ENCODE peak calls at places on chromosomes 2 and 18, in six cellular contexts. H is neuronal stem cell, E is mesendoderm, Z is IMR-90, X is mesenchymal stem cell, T is H1. V is an unnamed sample.

GRCh38 chr2:45962522-45962921 is 311.0 kb downstream of the PRKCE start:
- DNase-seq in H (no peak), E (no peak), Z (peak; percentile 84), X (peak; percentile 36), T (no peak), V (no peak)

GRCh38 chr2:23645181-23645808 is 260.3 kb downstream of the KLHL29 start:
- DNase-seq in H (no peak), E (no peak), Z (no peak), X (no peak), T (no peak), V (no peak)

GRCh38 chr2:69177785-69178636 is 165.0 kb downstream of the ANTXR1 start:
- DNase-seq in H (peak; percentile 89), E (peak; percentile 99), Z (peak; percentile 92), X (peak; percentile 100), T (peak; percentile 93), V (peak; percentile 97)

GRCh38 chr2:2914252-2914651 is 463.4 kb downstream of the EIPR1 start:
- DNase-seq in H (no peak), E (no peak), Z (no peak), X (no peak), T (no peak), V (no peak)

GRCh38 chr18:26719909-26720308 is 145.6 kb downstream of the AQP4 start:
- DNase-seq in H (no peak), E (no peak), Z (no peak), X (no peak), T (no peak), V (no peak)

GRCh38 chr2:172342056-172342455 is 85.3 kb upstream of the ITGA6 start:
- DNase-seq in H (no peak), E (no peak), Z (no peak), X (no peak), T (no peak), V (no peak)

GRCh38 chr18:49960376-49960775 is 147.0 kb upstream of the ACAA2 start:
- DNase-seq in H (no peak), E (no peak), Z (no peak), X (no peak), T (no peak), V (no peak)

GRCh38 chr2:206798009-206798408 is 32.6 kb downstream of the FASTKD2 start:
- DNase-seq in H (no peak), E (no peak), Z (no peak), X (no peak), T (no peak), V (no peak)

GRCh38 chr2:28746504-28747111 is 5.0 kb upstream of the PPP1CB start:
- DNase-seq in H (no peak), E (no peak), Z (no peak), X (no peak), T (no peak), V (no peak)

GRCh38 chr2:73823916-73824523 is 4.7 kb upstream of the STAMBP start:
- DNase-seq in H (peak; percentile 47), E (peak; percentile 66), Z (peak; percentile 91), X (peak; percentile 82), T (no peak), V (peak; percentile 46)

GRCh38 chr2:237475704-237476107 is 11.3 kb upstream of the MLPH start:
- DNase-seq in H (peak; percentile 21), E (peak; percentile 53), Z (peak; percentile 60), X (peak; percentile 84), T (no peak), V (no peak)

GRCh38 chr2:133379159-133379558 is 189.1 kb downstream of the NCKAP5 start:
- DNase-seq in H (no peak), E (no peak), Z (peak; percentile 20), X (no peak), T (no peak), V (no peak)

GRCh38 chr18:28588884-28589549 is 412.1 kb upstream of the CDH2 start:
- DNase-seq in H (no peak), E (no peak), Z (peak; percentile 18), X (peak; percentile 9), T (no peak), V (no peak)

GRCh38 chr2:189613077-189613636 is 32.6 kb upstream of the SLC40A1 start:
- DNase-seq in H (no peak), E (peak; percentile 94), Z (peak; percentile 98), X (peak; percentile 91), T (no peak), V (peak; percentile 73)

GRCh38 chr18:41745166-41746049 is 209.6 kb upstream of the PIK3C3 start:
- DNase-seq in H (peak; percentile 64), E (peak; percentile 79), Z (peak; percentile 6), X (peak; percentile 51), T (peak; percentile 47), V (no peak)

GRCh38 chr2:85095094-85095493 is 38.1 kb upstream of the TCF7L1 start:
- DNase-seq in H (no peak), E (no peak), Z (peak; percentile 39), X (peak; percentile 37), T (no peak), V (peak; percentile 84)

GRCh38 chr18:75643083-75643482 is 215.6 kb upstream of the SMIM21 start:
- DNase-seq in H (no peak), E (no peak), Z (no peak), X (no peak), T (no peak), V (no peak)

GRCh38 chr18:75639468-75639831 is 211.9 kb upstream of the SMIM21 start:
- DNase-seq in H (no peak), E (no peak), Z (no peak), X (no peak), T (no peak), V (no peak)

GRCh38 chr18:75638223-75638596 is 210.7 kb upstream of the SMIM21 start:
- DNase-seq in H (no peak), E (peak; percentile 29), Z (peak; percentile 80), X (peak; percentile 33), T (no peak), V (peak; percentile 56)

GRCh38 chr18:75635096-75635495 is 207.6 kb upstream of the SMIM21 start:
- DNase-seq in H (no peak), E (no peak), Z (no peak), X (no peak), T (no peak), V (no peak)

DNA sequence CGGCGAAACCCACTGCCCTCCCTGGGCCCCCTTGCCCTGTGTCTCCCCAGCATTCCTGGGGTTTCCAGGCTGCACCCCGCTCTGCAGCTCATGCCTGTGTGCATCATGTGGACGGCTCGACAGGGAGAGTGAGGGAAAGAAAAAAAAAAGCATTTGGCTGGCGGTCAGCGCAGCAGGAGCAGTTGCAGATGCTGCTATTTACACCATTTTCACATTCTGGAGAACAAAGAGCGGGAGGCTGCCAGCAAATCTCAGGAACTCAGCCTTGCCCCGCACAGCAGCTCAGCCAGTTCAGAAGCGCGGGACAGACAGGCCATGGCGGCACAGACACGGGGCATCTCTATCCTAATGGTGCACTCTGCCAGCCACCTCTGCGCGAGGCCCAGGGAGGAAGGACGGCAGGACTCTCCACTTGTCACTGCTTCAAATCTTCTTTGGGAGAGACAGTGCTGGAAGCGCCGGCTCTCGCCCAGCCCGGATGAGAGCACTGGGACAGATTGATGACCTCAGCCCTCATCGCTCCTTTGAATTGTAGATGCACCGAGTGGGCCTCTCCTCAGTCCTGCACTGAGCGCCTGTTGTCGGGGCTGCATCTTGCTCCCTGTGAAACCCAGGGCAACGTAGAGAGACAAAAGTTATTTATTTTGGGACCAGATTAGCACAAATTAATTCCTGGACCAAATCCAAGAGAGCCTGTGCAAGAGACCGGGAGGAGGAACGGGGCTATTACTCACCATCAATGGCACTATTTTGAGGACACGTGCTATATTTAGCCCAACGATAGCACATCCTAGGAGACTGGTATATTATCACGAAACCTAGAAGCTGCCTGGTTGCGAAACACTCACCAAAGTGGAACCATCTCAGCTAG is 211.3 kb upstream of the SMIM21 start:
- DNase-seq in H (peak; percentile 15), E (peak; percentile 70), Z (peak; percentile 60), X (peak; percentile 52), T (peak; percentile 21), V (no peak)
- H3K18ac ChIP-seq in H (peak overlapping the region; percentile 73), E (no peak overlapping the region), Z (peak overlapping the region; percentile 43), X (no peak overlapping the region), T (no peak overlapping the region), V (no peak overlapping the region)

GRCh38 chr2:48566582-48566981 is 36.6 kb downstream of the STON1 start:
- DNase-seq in H (no peak), E (peak; percentile 55), Z (peak; percentile 17), X (no peak), T (no peak), V (no peak)

GRCh38 chr2:48568551-48568950 is 38.6 kb downstream of the STON1 start:
- DNase-seq in H (no peak), E (no peak), Z (no peak), X (no peak), T (no peak), V (peak; percentile 23)

GRCh38 chr2:48572797-48573196 is 42.8 kb downstream of the STON1 start:
- DNase-seq in H (no peak), E (peak; percentile 67), Z (no peak), X (no peak), T (no peak), V (peak; percentile 84)

GRCh38 chr2:48567671-48568070 is 37.7 kb downstream of the STON1 start:
- DNase-seq in H (no peak), E (no peak), Z (no peak), X (no peak), T (no peak), V (peak; percentile 87)

DNA sequence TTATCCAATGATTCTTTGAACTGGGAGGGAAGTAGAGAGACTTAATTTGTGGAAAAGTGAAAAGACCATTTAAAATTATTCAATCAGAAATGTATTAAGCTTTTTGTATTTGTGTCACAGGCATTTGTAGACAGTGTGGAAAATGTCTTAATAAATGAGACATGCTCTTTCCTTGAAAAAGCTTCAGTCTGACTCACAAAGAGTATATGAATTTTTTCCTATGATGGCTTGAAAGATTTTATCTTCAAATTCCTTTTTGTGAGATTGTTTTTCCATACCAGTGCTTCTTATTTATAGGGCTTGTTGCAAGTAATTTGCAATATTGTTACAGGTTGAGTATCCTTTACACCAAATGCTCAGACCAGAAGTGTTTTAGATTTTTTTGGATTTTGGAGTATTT is 39.5 kb downstream of the STON1 start:
- DNase-seq in H (no peak), E (no peak), Z (no peak), X (no peak), T (no peak), V (peak; percentile 83)
- H3K4me3 ChIP-seq in H (no peak overlapping the region), E (no peak overlapping the region), Z (no peak overlapping the region), X (no peak overlapping the region), T (no peak overlapping the region), V (no peak overlapping the region)

GRCh38 chr18:9102391-9103216 is at the start of gene NDUFV2:
- DNase-seq in H (peak; percentile 92), E (peak; percentile 98), Z (peak; percentile 93), X (peak; percentile 95), T (peak; percentile 82), V (peak; percentile 98)
- H3K18ac ChIP-seq in H (peak within 1 kb of the TSS; percentile 85), E (peak within 1 kb of the TSS; percentile 95), Z (peak within 1 kb of the TSS; percentile 95), X (peak within 1 kb of the TSS; percentile 79), T (peak within 1 kb of the TSS; percentile 80), V (peak within 1 kb of the TSS; percentile 33)

DNA sequence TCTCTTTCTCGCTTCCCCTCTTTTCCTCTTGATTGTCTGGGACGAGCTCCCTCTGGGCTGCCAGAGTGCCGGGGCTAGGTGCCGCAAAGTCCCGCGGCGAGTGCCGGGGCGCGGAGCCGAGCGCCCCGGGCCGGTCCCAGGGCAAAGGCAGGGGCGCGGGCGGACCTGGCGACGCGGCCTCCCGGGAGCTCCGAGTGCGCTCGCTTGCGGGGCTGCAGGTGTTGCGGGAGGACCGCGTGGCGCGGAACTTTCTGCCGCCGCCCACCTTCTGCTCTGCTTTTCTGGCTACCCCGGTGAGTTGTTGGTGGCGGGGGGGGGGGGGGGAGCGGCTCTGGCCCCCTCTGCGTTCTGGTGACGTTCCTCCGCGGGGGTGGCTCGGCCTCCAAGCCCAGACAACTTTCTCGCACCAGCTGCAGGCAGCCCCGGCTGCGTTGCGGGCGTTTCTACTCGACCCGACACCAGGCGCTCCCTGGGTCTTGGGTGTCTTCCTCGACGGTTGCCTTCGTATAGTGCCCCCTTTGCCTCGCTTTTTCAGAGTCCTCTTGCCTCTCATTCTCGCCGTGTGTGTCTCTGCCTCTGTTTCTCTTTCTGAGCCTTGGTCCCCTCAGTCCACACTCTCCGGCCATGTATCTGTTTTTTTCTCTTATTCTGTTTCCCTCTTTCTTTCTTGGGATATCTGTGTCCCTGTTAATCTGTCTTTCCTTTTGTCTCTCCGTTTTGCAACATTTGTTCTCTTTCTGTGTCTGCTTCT is 764 bp downstream of the GALNT13 start:
- DNase-seq in H (no peak), E (peak; percentile 25), Z (no peak), X (no peak), T (no peak), V (no peak)
- H3K4me3 ChIP-seq in H (peak overlapping the region; percentile 86), E (peak overlapping the region; percentile 41), Z (no peak overlapping the region), X (peak overlapping the region; percentile 55), T (peak overlapping the region; percentile 66), V (peak overlapping the region; percentile 73)

V was measured in trophoblast cell.